ENCODE peak calls at places on chromosomes 11 and 22, in eight cellular contexts. X is mammary epithelial cell, N is fibroblast of lung, L is K562, D is MM.1S, F is GM12878, O is GM23248, G is neural progenitor cell. A is an unnamed sample.

GRCh38 chr22:39527481-39527961 is 5.0 kb downstream of the RPS19BP1 start:
- DNase-seq in X (peak), N (no peak), L (peak), D (peak), F (no peak), O (no peak), G (no peak), A (no peak)

GRCh38 chr11:64298966-64299846 is 952 bp upstream of the CATSPERZ start:
- DNase-seq in X (no peak), N (peak), L (no peak), D (peak), F (no peak), O (peak), G (peak), A (no peak)

GRCh38 chr11:67262731-67263675 is 3.3 kb upstream of the GRK2 start:
- DNase-seq in X (peak), N (peak), L (peak), D (peak), F (no peak), O (peak), G (peak), A (no peak)

GRCh38 chr11:18669629-18670162 is 28.9 kb upstream of the TMEM86A start:
- DNase-seq in X (no peak), N (no peak), L (no peak), D (no peak), F (no peak), O (no peak), G (no peak), A (no peak)

GRCh38 chr22:37784829-37785495 is 22.8 kb upstream of the GCAT start:
- DNase-seq in X (peak), N (no peak), L (no peak), D (no peak), F (no peak), O (no peak), G (no peak), A (no peak)

GRCh38 chr11:131488208-131488607 is 117.8 kb downstream of the NTM start:
- DNase-seq in X (no peak), N (no peak), L (no peak), D (no peak), F (no peak), O (no peak), G (no peak), A (no peak)

GRCh38 chr22:49561976-49562375 is 265.7 kb downstream of the BRD1 start:
- DNase-seq in X (no peak), N (no peak), L (no peak), D (no peak), F (no peak), O (no peak), G (no peak), A (no peak)

GRCh38 chr11:69481393-69481844 is at the start of gene LINC01488:
- DNase-seq in X (no peak), N (no peak), L (no peak), D (no peak), F (no peak), O (no peak), G (no peak), A (no peak)

GRCh38 chr11:100756556-100756955 is 69.5 kb downstream of the ARHGAP42 start:
- DNase-seq in X (no peak), N (no peak), L (no peak), D (no peak), F (no peak), O (no peak), G (no peak), A (peak)

GRCh38 chr22:40221055-40221414 is 43.3 kb downstream of the TNRC6B start:
- DNase-seq in X (no peak), N (no peak), L (no peak), D (no peak), F (no peak), O (no peak), G (no peak), A (no peak)

GRCh38 chr22:41334215-41334614 is 32.9 kb downstream of the ZC3H7B start:
- DNase-seq in X (no peak), N (no peak), L (no peak), D (no peak), F (no peak), O (no peak), G (no peak), A (no peak)

GRCh38 chr22:41775976-41776375 is 24.5 kb upstream of the CCDC134 start:
- DNase-seq in X (no peak), N (no peak), L (no peak), D (no peak), F (no peak), O (no peak), G (peak), A (no peak)

GRCh38 chr11:73411031-73411430 is 34.8 kb downstream of the RELT start:
- DNase-seq in X (no peak), N (no peak), L (no peak), D (no peak), F (no peak), O (no peak), G (no peak), A (no peak)

GRCh38 chr11:118533769-118534729 is 3.1 kb downstream of the TMEM25 start:
- DNase-seq in X (no peak), N (no peak), L (peak), D (no peak), F (no peak), O (no peak), G (no peak), A (no peak)

GRCh38 chr11:123806249-123806648 is at the start of gene OR6M1:
- DNase-seq in X (no peak), N (no peak), L (no peak), D (no peak), F (no peak), O (no peak), G (no peak), A (no peak)

GRCh38 chr22:49964493-49965290 is 4.1 kb downstream of the PIM3 start:
- DNase-seq in X (no peak), N (no peak), L (no peak), D (peak), F (no peak), O (no peak), G (peak), A (no peak)

GRCh38 chr11:11977206-11977938 is 31.1 kb downstream of the DKK3 start:
- DNase-seq in X (peak), N (peak), L (no peak), D (no peak), F (no peak), O (peak), G (no peak), A (no peak)

GRCh38 chr11:65095427-65095826 is 587 bp upstream of the VPS51 start:
- DNase-seq in X (no peak), N (no peak), L (no peak), D (no peak), F (no peak), O (no peak), G (no peak), A (no peak)

GRCh38 chr22:38417252-38418060 is 37.5 kb downstream of the KCNJ4 start:
- DNase-seq in X (no peak), N (no peak), L (no peak), D (no peak), F (no peak), O (no peak), G (no peak), A (no peak)

GRCh38 chr11:44088377-44088776 is 7.1 kb upstream of the EXT2 start:
- DNase-seq in X (no peak), N (no peak), L (no peak), D (no peak), F (no peak), O (no peak), G (no peak), A (no peak)

GRCh38 chr22:40196628-40197027 is 18.9 kb downstream of the TNRC6B start:
- DNase-seq in X (peak), N (peak), L (no peak), D (no peak), F (peak), O (peak), G (no peak), A (no peak)

DNA sequence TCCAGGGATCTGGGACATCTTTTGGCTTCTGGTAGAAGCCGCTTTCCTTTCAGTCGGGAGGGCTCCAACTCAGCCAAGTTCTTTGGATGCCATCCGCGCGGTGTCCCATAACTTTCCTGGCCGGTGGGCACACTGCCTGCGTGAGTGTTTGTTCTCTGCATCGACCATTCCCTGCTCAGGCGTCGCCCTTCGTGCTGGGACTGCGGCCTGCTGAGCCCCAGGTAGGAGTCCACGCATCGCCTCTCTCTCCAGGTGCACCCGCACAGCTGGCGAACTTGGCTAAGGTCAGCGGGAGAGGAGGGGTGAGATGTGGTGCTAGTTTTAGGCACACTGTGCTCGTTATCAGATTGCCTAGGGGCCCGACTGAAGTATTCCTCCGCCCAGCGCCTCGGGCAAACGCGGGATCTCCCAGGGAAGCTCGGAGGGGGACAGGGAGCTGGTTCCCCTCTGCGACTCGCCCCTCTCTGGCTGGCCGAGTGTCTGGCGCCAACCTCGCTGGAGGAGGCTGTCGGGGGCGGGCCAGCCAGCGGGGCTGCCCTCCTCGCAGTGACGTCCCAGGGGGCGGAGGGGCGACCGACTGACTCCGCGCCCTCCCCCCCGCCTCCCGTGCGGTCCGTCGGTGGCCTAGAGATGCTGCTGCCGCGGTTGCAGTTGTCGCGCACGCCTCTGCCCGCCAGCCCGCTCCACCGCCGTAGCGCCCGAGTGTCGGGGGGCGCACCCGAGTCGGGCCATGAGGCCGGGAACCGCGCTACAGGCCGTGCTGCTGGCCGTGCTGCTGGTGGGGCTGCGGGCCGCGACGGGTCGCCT is at the start of gene LAYN:
- DNase-seq in X (no peak), N (no peak), L (no peak), D (no peak), F (no peak), O (peak), G (peak), A (no peak)
- TF ChIP-seq EZH2 in X (no peak), N (no peak), L (no peak), D (no peak), F (no peak), O (no peak), G (peak), A (no peak)

DNA sequence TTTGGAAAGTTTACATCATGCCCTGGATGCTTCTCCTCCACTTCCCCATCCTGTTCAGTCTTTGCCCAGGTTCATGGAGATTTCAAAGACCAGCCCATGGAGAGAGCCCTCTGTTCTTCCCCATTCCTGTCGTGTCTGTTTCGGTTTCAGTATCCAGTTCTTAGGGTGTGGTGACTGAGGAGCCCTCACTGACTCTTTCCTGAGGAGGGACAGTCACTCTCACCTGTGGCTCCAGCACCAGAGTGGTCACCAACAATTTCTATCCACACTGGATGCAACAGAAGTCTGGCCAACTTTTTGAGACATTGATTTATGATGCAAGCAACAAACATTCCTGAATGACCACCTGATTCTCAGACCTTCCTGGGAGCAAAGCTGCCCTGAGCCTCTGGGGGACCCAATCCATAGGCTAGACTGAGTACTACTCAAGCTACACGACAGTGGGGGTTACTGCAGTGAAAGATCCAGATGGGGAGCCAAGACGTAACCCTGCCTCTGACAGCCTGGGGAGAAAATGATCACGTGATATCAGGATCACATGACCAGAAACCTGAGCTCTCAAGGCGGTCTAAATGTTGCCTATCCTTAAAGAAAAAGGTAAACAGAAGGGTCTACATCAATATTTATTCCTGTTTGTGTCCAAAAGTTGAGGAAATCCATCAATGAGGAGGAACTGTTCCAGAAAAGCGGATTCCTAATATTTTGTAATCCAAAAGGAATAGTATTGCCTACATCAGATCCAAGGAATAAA is 76.2 kb upstream of the VPREB1 start:
- DNase-seq in X (peak), N (peak), L (peak), D (peak), F (peak), O (peak), G (peak), A (peak)
- H3K9ac ChIP-seq in X (no peak), N (no peak), L (no peak), D (peak), F (peak), O (no peak), G (no peak), A (no peak)

GRCh38 chr11:111793863-111794262 is 27.7 kb upstream of the PPP2R1B start:
- DNase-seq in X (peak), N (no peak), L (no peak), D (no peak), F (no peak), O (peak), G (no peak), A (no peak)

GRCh38 chr11:111795333-111795985 is 29.3 kb upstream of the PPP2R1B start:
- DNase-seq in X (no peak), N (peak), L (no peak), D (no peak), F (no peak), O (peak), G (no peak), A (no peak)

GRCh38 chr11:111796696-111797095 is 30.5 kb upstream of the PPP2R1B start:
- DNase-seq in X (no peak), N (peak), L (no peak), D (no peak), F (no peak), O (no peak), G (no peak), A (no peak)

GRCh38 chr11:111792314-111792713 is 26.1 kb upstream of the PPP2R1B start:
- DNase-seq in X (no peak), N (no peak), L (no peak), D (no peak), F (no peak), O (no peak), G (no peak), A (no peak)

DNA sequence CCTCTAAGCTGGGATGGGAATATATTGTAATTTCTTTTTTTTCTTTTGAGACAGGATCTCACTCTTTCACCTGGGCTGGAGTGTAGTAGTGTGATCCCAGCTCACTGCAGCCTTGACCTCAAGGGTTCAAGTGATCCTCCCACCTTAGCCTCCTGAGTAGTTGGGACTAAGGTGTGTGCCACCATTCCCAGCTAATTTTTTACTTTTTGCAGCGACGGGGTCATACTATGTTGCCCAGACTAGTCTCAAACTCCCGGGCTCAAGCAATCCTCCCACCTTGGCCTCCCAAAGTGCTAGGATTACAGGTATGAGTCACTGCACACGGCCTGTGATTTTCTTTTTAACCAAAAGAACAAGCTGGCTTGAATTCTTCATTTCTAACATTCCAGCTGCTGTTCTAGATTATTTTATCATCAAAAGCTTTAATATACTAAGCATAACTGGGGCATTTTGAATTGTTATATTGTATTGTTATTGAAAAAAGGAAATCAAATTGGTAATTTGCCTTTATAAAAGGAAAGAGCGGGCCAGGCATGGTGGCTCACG is 26.8 kb upstream of the PPP2R1B start:
- DNase-seq in X (no peak), N (no peak), L (no peak), D (no peak), F (no peak), O (peak), G (no peak), A (no peak)
- H3K27ac ChIP-seq in X (no peak), N (no peak), L (no peak), D (no peak), F (no peak), O (peak), G (no peak), A (no peak)

DNA sequence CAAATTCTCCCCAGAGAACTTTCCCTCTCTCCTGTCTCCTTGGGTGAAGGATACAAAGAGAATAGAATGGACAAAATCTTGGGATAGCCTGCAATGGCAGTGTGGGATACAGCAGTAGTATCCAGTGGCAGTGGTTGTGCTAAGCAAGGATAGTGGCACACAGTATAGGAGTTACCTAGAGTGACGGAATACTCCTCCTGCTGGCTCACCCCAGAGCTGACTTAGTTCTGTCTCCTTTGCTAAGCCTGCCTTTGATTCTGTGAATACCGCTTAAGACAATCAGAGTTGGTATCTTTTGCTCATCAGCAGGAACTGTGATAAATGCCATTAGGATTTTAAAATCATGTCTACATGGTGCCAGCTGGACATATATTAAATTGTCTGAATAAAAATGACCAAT is 404.3 kb downstream of the JRKL start:
- DNase-seq in X (peak), N (no peak), L (no peak), D (no peak), F (no peak), O (peak), G (peak), A (no peak)
- TF ChIP-seq EZH2 in X (no peak), N (no peak), L (no peak), D (no peak), F (no peak), O (no peak), G (no peak), A (no peak)

GRCh38 chr11:102459393-102459792 is 6.8 kb upstream of the TMEM123 start:
- DNase-seq in X (no peak), N (no peak), L (no peak), D (no peak), F (no peak), O (no peak), G (no peak), A (no peak)

GRCh38 chr11:102456381-102456780 is 3.8 kb upstream of the TMEM123 start:
- DNase-seq in X (peak), N (peak), L (no peak), D (no peak), F (no peak), O (peak), G (no peak), A (no peak)

GRCh38 chr11:102458531-102458930 is 6.0 kb upstream of the TMEM123 start:
- DNase-seq in X (no peak), N (no peak), L (no peak), D (no peak), F (no peak), O (no peak), G (no peak), A (no peak)

GRCh38 chr11:102457056-102457677 is 4.6 kb upstream of the TMEM123 start:
- DNase-seq in X (no peak), N (no peak), L (no peak), D (no peak), F (no peak), O (no peak), G (no peak), A (no peak)

DNA sequence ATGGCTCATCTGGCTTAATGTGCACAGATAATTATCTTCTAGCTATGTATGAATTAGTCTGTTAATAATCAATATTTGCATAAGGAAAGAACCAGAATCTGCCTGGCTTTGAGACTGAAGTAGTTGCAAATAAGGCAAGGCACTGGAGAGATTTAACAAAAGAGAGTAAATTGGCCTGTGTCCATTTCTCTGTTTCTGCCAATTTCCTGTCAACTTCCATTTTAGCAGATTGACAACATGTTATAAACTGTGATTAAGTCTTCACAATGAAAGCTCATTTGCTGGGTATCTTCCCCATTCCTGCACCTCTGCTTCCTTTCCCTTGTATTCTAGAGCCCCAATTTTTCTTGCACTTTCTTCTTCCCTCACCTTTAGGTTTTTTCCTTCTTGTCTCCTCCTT is 5.3 kb upstream of the TMEM123 start:
- DNase-seq in X (no peak), N (no peak), L (no peak), D (peak), F (no peak), O (no peak), G (no peak), A (no peak)
- H3K9ac ChIP-seq in X (no peak), N (no peak), L (no peak), D (no peak), F (no peak), O (no peak), G (no peak), A (no peak)

DNA sequence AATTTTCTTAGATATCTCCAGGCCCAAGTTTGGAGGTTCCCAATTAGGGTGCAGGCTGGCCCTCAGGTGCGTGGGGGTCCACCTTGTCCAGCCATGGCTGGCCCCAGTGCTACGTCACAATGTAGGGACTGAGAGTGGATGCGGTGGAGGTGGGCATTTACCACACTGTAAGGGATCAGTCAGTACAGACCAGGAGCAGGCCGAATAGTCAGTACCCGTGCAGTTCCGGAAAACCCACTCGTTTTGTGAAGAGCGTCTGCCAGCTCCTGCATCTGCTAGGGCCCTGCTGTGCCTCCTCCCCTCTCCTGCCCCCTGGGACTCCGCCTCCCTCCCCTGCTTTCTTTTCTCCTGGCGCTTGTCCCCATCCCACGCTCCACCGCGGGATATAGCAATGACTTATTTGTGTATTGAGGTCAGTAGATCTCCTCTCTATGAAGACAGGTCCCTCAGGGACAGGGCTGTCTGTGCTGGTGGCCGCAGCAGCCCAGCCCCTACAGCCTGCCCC is 50.4 kb upstream of the SEPTIN5 start:
- DNase-seq in X (no peak), N (peak), L (peak), D (no peak), F (no peak), O (peak), G (peak), A (no peak)
- H3K27ac ChIP-seq in X (no peak), N (no peak), L (no peak), D (no peak), F (no peak), O (peak), G (no peak), A (peak)

DNA sequence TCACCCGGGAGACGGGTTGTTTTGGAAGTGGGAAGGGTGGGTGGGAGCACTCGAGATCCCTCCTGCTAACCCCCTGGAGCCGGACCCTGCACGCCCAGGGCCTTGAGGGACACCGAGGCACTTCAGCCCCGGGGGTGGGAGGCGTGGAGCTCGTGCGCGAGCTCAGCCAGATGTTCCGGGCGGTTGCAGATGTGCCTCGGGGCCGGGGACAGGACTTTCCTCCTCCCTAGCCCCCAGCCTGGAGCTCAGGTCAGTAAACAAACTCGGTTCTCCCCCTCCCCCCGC is 3.3 kb upstream of the WNT11 start:
- DNase-seq in X (no peak), N (no peak), L (no peak), D (peak), F (no peak), O (peak), G (no peak), A (no peak)
- TF ChIP-seq EZH2 in X (no peak), N (no peak), L (no peak), D (no peak), F (no peak), O (no peak), G (peak), A (no peak)

A was measured in SK-N-MC.